ENCODE peak calls at places on chromosome 7, in eight cellular contexts. One of them, this sample, is unnamed.

GRCh38 chr7:42930889-42931288 is 1.1 kb downstream of the PSMA2 start:
- DNase-seq in GM23248: peak; percentile 46
- DNase-seq in SK-N-SH: no peak
- DNase-seq in GM23338: no peak
- DNase-seq in HCT116: no peak
- DNase-seq in MM.1S: no peak
- DNase-seq in neural progenitor cell: no peak
- DNase-seq in hepatocyte: peak; percentile 13
- DNase-seq in this sample: no peak

GRCh38 chr7:154204046-154204445 is 151.8 kb downstream of the DPP6 start:
- DNase-seq in GM23338: no peak
- DNase-seq in MM.1S: no peak
- DNase-seq in neural progenitor cell: no peak
- DNase-seq in hepatocyte: no peak
- DNase-seq in GM23248: no peak
- DNase-seq in HCT116: no peak
- DNase-seq in SK-N-SH: no peak
- DNase-seq in this sample: no peak

GRCh38 chr7:89607797-89608196 is 546.5 kb upstream of the STEAP1 start:
- DNase-seq in GM23248: no peak
- DNase-seq in GM23338: no peak
- DNase-seq in HCT116: no peak
- DNase-seq in hepatocyte: no peak
- DNase-seq in MM.1S: peak; percentile 43
- DNase-seq in neural progenitor cell: no peak
- DNase-seq in SK-N-SH: no peak
- DNase-seq in this sample: no peak

GRCh38 chr7:25803117-25803887 is 348.7 kb upstream of the NFE2L3 start:
- DNase-seq in SK-N-SH: no peak
- DNase-seq in hepatocyte: no peak
- DNase-seq in GM23338: no peak
- DNase-seq in GM23248: no peak
- DNase-seq in neural progenitor cell: no peak
- DNase-seq in HCT116: no peak
- DNase-seq in MM.1S: no peak
- DNase-seq in this sample: no peak

GRCh38 chr7:158101821-158102450 is 485.7 kb downstream of the PTPRN2 start:
- DNase-seq in MM.1S: no peak
- DNase-seq in neural progenitor cell: no peak
- DNase-seq in SK-N-SH: no peak
- DNase-seq in GM23338: no peak
- DNase-seq in hepatocyte: no peak
- DNase-seq in HCT116: no peak
- DNase-seq in GM23248: no peak
- DNase-seq in this sample: no peak

GRCh38 chr7:45973725-45974532 is 52.9 kb upstream of the IGFBP3 start:
- DNase-seq in neural progenitor cell: no peak
- DNase-seq in GM23338: no peak
- DNase-seq in MM.1S: no peak
- DNase-seq in SK-N-SH: no peak
- DNase-seq in hepatocyte: no peak
- DNase-seq in GM23248: no peak
- DNase-seq in HCT116: no peak
- DNase-seq in this sample: no peak

GRCh38 chr7:20959281-20959680 is 172.6 kb upstream of the SP8 start:
- DNase-seq in GM23248: no peak
- DNase-seq in GM23338: no peak
- DNase-seq in SK-N-SH: no peak
- DNase-seq in neural progenitor cell: no peak
- DNase-seq in MM.1S: no peak
- DNase-seq in HCT116: no peak
- DNase-seq in hepatocyte: no peak
- DNase-seq in this sample: no peak

GRCh38 chr7:77651544-77652162 is 44.6 kb upstream of the RSBN1L start:
- DNase-seq in GM23338: peak; percentile 63
- DNase-seq in GM23248: peak; percentile 65
- DNase-seq in SK-N-SH: peak; percentile 61
- DNase-seq in MM.1S: peak; percentile 34
- DNase-seq in neural progenitor cell: peak; percentile 41
- DNase-seq in HCT116: peak; percentile 13
- DNase-seq in hepatocyte: peak; percentile 66
- DNase-seq in this sample: peak; percentile 58

GRCh38 chr7:119228482-119228881 is 1004.0 kb downstream of the ANKRD7 start:
- DNase-seq in hepatocyte: no peak
- DNase-seq in GM23248: no peak
- DNase-seq in GM23338: no peak
- DNase-seq in HCT116: no peak
- DNase-seq in MM.1S: peak; percentile 76
- DNase-seq in SK-N-SH: no peak
- DNase-seq in neural progenitor cell: no peak
- DNase-seq in this sample: no peak
- TF ChIP-seq EZH2phosphoT487 in hepatocyte: no peak
- TF ChIP-seq EZH2phosphoT487 in GM23248: no peak
- TF ChIP-seq EZH2phosphoT487 in GM23338: no peak
- TF ChIP-seq EZH2phosphoT487 in HCT116: no peak
- TF ChIP-seq EZH2phosphoT487 in MM.1S: no peak
- TF ChIP-seq EZH2phosphoT487 in SK-N-SH: no peak
- TF ChIP-seq EZH2phosphoT487 in neural progenitor cell: no peak
- TF ChIP-seq EZH2phosphoT487 in this sample: no peak

DNA sequence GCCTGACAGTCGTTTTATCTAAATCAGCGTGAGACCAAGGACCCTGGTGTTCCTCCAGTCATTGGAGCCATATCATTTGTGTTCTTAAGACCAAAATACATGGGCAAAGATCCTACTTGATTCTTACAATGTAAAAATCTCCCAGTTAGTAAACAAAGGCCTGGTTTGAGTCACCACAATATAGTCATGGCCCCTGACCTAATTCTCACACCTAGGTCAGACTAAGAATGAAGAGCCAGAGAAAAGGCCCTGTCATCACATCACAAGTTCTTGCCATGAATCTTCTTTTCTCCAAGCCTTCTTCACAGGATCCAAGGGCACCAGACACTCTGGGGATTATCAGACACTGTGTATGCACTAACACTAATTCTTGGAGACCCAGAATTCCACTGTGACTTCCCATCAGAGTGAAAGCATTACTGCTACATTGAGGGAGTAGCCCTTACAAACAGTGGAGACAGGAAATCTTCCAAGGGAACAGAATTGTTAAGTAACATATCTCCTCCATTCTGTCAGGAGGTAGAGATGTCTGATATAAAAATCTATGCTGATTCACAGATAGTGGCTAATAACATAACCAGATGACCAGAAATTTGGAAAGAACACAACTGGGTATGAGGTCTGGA is 7.6 kb upstream of the ERVW-1 start:
- DNase-seq in hepatocyte: no peak
- DNase-seq in GM23338: no peak
- DNase-seq in HCT116: no peak
- DNase-seq in MM.1S: no peak
- DNase-seq in SK-N-SH: no peak
- DNase-seq in GM23248: no peak
- DNase-seq in neural progenitor cell: no peak
- DNase-seq in this sample: no peak
- TF ChIP-seq EZH2phosphoT487 in hepatocyte: no peak
- TF ChIP-seq EZH2phosphoT487 in GM23338: no peak
- TF ChIP-seq EZH2phosphoT487 in HCT116: no peak
- TF ChIP-seq EZH2phosphoT487 in MM.1S: no peak
- TF ChIP-seq EZH2phosphoT487 in SK-N-SH: no peak
- TF ChIP-seq EZH2phosphoT487 in GM23248: no peak
- TF ChIP-seq EZH2phosphoT487 in neural progenitor cell: no peak
- TF ChIP-seq EZH2phosphoT487 in this sample: no peak

DNA sequence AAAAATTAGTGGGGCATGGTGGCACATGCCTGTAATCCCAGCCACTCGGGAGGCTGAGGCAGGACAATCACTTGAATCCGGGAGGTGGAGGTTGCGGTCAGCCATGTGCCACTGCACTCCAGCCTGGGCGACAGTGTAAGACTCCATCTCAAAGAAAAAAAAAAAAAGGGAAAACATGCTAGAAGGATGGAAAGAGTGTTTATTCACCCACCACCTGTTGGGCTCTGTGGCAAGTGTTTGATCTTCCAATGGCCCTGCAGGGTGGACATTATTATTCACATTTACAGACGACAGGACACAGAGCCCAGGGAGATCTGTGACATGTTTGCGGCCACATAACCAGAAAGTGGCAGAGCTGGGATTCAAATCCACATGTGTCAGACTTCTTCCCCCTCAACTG is 33.2 kb upstream of the SMARCD3 start:
- DNase-seq in neural progenitor cell: no peak
- DNase-seq in SK-N-SH: no peak
- DNase-seq in GM23248: no peak
- DNase-seq in GM23338: no peak
- DNase-seq in hepatocyte: no peak
- DNase-seq in HCT116: no peak
- DNase-seq in MM.1S: no peak
- DNase-seq in this sample: no peak
- TF ChIP-seq EZH2phosphoT487 in neural progenitor cell: no peak
- TF ChIP-seq EZH2phosphoT487 in SK-N-SH: no peak
- TF ChIP-seq EZH2phosphoT487 in GM23248: no peak
- TF ChIP-seq EZH2phosphoT487 in GM23338: no peak
- TF ChIP-seq EZH2phosphoT487 in hepatocyte: no peak
- TF ChIP-seq EZH2phosphoT487 in HCT116: no peak
- TF ChIP-seq EZH2phosphoT487 in MM.1S: no peak
- TF ChIP-seq EZH2phosphoT487 in this sample: no peak

DNA sequence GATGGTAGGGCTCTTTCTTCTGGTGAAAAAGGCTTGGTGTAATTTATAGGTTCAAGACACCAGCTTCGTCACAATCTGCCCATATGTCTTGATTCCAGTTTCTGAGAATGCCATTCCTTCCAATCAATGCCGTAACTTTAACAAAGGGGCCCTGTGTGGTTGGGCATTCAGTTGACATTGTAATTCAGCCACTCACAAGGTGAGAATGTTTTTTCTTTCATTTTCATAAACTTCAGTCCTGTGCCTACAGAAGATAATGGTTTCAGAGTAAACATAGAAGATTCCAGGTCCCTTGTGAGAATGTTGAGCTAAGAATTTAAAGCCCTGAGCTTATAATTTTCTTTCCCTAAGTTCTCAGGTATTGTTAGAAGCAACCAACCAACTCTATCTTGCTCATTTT is 67.3 kb upstream of the AASS start:
- DNase-seq in hepatocyte: no peak
- DNase-seq in HCT116: no peak
- DNase-seq in neural progenitor cell: no peak
- DNase-seq in GM23248: no peak
- DNase-seq in MM.1S: peak; percentile 84
- DNase-seq in GM23338: no peak
- DNase-seq in SK-N-SH: no peak
- DNase-seq in this sample: no peak
- TF ChIP-seq EZH2phosphoT487 in hepatocyte: no peak
- TF ChIP-seq EZH2phosphoT487 in HCT116: no peak
- TF ChIP-seq EZH2phosphoT487 in neural progenitor cell: no peak
- TF ChIP-seq EZH2phosphoT487 in GM23248: no peak
- TF ChIP-seq EZH2phosphoT487 in MM.1S: no peak
- TF ChIP-seq EZH2phosphoT487 in GM23338: no peak
- TF ChIP-seq EZH2phosphoT487 in SK-N-SH: no peak
- TF ChIP-seq EZH2phosphoT487 in this sample: no peak